ENCODE peak calls at places on chromosomes 11 and 22, in ten cellular contexts. I is AG10803, J is mucosa of descending colon, O is Peyer's patch, R is brain microvascular endothelial cell, H is cardiac muscle cell, G is stomach, P is thyroid gland, S is dorsolateral prefrontal cortex, Y is lower leg skin. E is an unnamed sample.

GRCh38 chr22:37165940-37166674 is 16.4 kb upstream of the IL2RB start:
- DNase-seq in I (no peak), J (no peak), O (no peak), R (no peak), H (no peak), G (no peak), P (no peak), S (no peak), Y (no peak), E (no peak)

GRCh38 chr11:61534901-61535839 is 26.6 kb downstream of the LRRC10B start:
- DNase-seq in I (no peak), J (no peak), O (no peak), R (no peak), H (no peak), G (no peak), P (peak; percentile 38), S (no peak), Y (no peak), E (no peak)

GRCh38 chr11:100964400-100964799 is 165.2 kb downstream of the PGR start:
- DNase-seq in I (peak; percentile 47), J (no peak), O (no peak), R (no peak), H (no peak), G (no peak), P (no peak), S (no peak), Y (no peak), E (no peak)

GRCh38 chr11:79694368-79694767 is 253.5 kb upstream of the TENM4 start:
- DNase-seq in I (no peak), J (no peak), O (no peak), R (no peak), H (no peak), G (no peak), P (no peak), S (no peak), Y (no peak), E (no peak)

GRCh38 chr22:31646186-31647019 is 15.6 kb downstream of the PISD start:
- DNase-seq in I (peak; percentile 98), J (no peak), O (no peak), R (peak; percentile 97), H (no peak), G (no peak), P (no peak), S (no peak), Y (no peak), E (no peak)

GRCh38 chr11:119474682-119475596 is 52.0 kb upstream of the THY1 start:
- DNase-seq in I (peak; percentile 80), J (peak; percentile 72), O (peak; percentile 68), R (peak; percentile 71), H (peak; percentile 77), G (peak; percentile 59), P (peak; percentile 68), S (peak; percentile 69), Y (peak; percentile 93), E (peak; percentile 47)

GRCh38 chr11:119175493-119176077 is 7.1 kb downstream of the NLRX1 start:
- DNase-seq in I (no peak), J (no peak), O (no peak), R (no peak), H (no peak), G (no peak), P (no peak), S (no peak), Y (no peak), E (no peak)

GRCh38 chr11:77559686-77560425 is 29.9 kb upstream of the AQP11 start:
- DNase-seq in I (peak; percentile 83), J (no peak), O (peak; percentile 70), R (peak; percentile 88), H (no peak), G (no peak), P (no peak), S (no peak), Y (no peak), E (no peak)

GRCh38 chr11:96122601-96123044 is 198.7 kb upstream of the MTMR2 start:
- DNase-seq in I (no peak), J (no peak), O (no peak), R (no peak), H (no peak), G (no peak), P (no peak), S (no peak), Y (no peak), E (no peak)

GRCh38 chr11:12118940-12119339 is 8.6 kb downstream of the MICAL2 start:
- DNase-seq in I (no peak), J (no peak), O (no peak), R (no peak), H (no peak), G (no peak), P (no peak), S (no peak), Y (no peak), E (no peak)

GRCh38 chr11:58576792-58577440 is 1.3 kb upstream of the LPXN start:
- DNase-seq in I (peak; percentile 64), J (no peak), O (peak; percentile 44), R (peak; percentile 38), H (no peak), G (no peak), P (peak; percentile 18), S (no peak), Y (no peak), E (no peak)

GRCh38 chr11:119209186-119209585 is 3.0 kb downstream of the CBL start:
- DNase-seq in I (no peak), J (no peak), O (no peak), R (no peak), H (no peak), G (no peak), P (no peak), S (no peak), Y (peak; percentile 76), E (no peak)

GRCh38 chr11:57761301-57762234 is at the start of gene CTNND1:
- DNase-seq in I (peak; percentile 97), J (peak; percentile 92), O (peak; percentile 90), R (peak; percentile 96), H (peak; percentile 95), G (peak; percentile 89), P (peak; percentile 93), S (peak; percentile 83), Y (peak; percentile 96), E (no peak)

GRCh38 chr11:64931290-64931689 is 4.4 kb downstream of the GPHA2 start:
- DNase-seq in I (no peak), J (no peak), O (no peak), R (no peak), H (no peak), G (no peak), P (no peak), S (no peak), Y (peak; percentile 56), E (no peak)

GRCh38 chr11:2265396-2265795 is 5.0 kb downstream of the ASCL2 start:
- DNase-seq in I (no peak), J (no peak), O (peak; percentile 66), R (no peak), H (no peak), G (peak; percentile 27), P (no peak), S (no peak), Y (peak; percentile 77), E (peak; percentile 12)

GRCh38 chr11:65741185-65741584 is 20.6 kb upstream of the RNASEH2C start:
- DNase-seq in I (no peak), J (no peak), O (no peak), R (no peak), H (no peak), G (no peak), P (no peak), S (no peak), Y (no peak), E (no peak)

DNA sequence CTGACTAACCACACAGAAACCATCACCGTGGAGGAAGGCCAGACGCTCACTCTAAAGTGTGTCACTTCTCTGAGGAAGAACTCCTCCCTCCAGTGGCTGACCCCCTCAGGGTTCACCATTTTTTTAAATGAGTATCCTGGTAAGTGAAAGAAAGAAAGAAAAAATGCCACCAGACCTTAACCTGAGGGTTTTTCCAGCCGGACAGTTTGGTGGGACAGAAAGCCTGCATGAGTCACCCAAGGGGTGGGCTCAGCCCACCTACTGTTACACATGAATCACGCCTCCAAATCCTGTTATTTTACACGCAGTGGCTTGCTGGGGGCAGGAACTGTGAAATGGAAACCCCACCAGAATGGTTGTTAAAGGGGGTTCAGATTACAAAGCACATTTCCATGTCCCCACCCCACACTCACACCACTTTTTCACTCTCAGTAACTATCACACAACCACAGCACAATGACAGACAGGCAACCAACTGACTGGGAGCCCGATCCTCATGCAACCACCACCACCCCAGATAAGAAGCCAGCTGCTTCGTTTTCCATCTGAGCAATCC is 11.9 kb downstream of the CRTAM start:
- DNase-seq in I (no peak), J (no peak), O (no peak), R (peak; percentile 72), H (peak; percentile 8), G (no peak), P (no peak), S (no peak), Y (no peak), E (peak; percentile 58)
- TF ChIP-seq CTCF in I (no peak), J (no peak), O (no peak), R (peak; percentile 19), H (peak; percentile 3), G (no peak), P (no peak), S (no peak), Y (no peak), E (no peak)

GRCh38 chr11:28350216-28350615 is 242.0 kb downstream of the METTL15 start:
- DNase-seq in I (no peak), J (no peak), O (no peak), R (no peak), H (no peak), G (no peak), P (no peak), S (no peak), Y (no peak), E (no peak)
- TF ChIP-seq CTCF in I (no peak), J (no peak), O (no peak), R (no peak), H (no peak), G (no peak), P (no peak), S (no peak), Y (no peak), E (no peak)

GRCh38 chr22:38291201-38291777 is 18.5 kb upstream of the TMEM184B start:
- DNase-seq in I (no peak), J (no peak), O (no peak), R (no peak), H (no peak), G (no peak), P (no peak), S (no peak), Y (no peak), E (no peak)
- TF ChIP-seq CTCF in I (no peak), J (no peak), O (no peak), R (peak; percentile 23), H (no peak), G (no peak), P (no peak), S (no peak), Y (no peak), E (no peak)

DNA sequence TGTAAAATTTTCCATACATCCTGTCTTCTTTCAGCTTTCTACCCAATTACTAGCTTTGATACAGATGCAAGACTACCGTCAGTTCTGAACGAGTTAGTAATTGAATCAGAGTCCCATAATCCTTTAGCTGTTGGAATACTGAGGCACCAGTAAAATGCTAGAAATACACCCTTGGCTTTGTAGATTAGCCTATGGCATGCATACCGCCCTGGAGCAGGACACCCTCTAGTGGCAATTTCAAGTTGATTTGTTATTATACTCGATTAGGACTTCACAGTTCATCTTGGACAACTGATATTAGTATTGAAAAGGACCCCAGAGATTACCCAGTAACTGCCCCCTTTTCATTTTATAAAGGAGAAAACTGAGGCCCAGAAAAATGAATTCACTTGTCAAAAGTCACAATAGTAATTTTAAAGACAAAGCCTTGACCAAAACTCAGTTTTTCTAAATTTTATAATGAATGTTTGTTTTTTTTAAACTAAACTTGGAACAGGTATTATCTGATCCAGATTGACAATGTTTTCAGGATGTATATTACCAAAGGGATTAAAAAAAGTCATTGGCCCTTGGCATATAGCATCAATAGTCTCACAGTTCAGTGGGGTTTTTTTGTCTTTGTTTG is 72.6 kb downstream of the HIPK3 start:
- DNase-seq in I (peak; percentile 71), J (peak; percentile 62), O (peak; percentile 76), R (peak; percentile 65), H (peak; percentile 71), G (peak; percentile 55), P (peak; percentile 27), S (peak; percentile 20), Y (no peak), E (no peak)
- TF ChIP-seq CTCF in I (peak; percentile 72), J (peak; percentile 15), O (peak; percentile 82), R (peak; percentile 80), H (peak; percentile 62), G (peak; percentile 65), P (no peak), S (peak; percentile 64), Y (no peak), E (peak; percentile 67)

E was measured in natural killer cell.